ENCODE peak calls at places on chromosomes 16 and 17, in nine cellular contexts. X, F, Y, E, Z, W, P, S and C are unnamed samples.

GRCh38 chr17:51103451-51103850 is 17.2 kb downstream of the SPAG9 start:
- DNase-seq in E (no peak), X (no peak), Y (no peak), P (no peak), S (no peak), F (no peak), W (no peak), Z (no peak), C (no peak)

GRCh38 chr17:82153295-82153691 is 55.3 kb upstream of the FASN start:
- DNase-seq in S (no peak), F (no peak), X (no peak), E (no peak), Y (no peak), Z (no peak), W (no peak), P (no peak), C (no peak)

GRCh38 chr17:44007346-44008204 is 3.2 kb downstream of the NAGS start:
- DNase-seq in F (no peak), P (no peak), Y (no peak), S (no peak), W (no peak), Z (no peak), X (no peak), E (no peak), C (no peak)

GRCh38 chr17:36849871-36850348 is 87.4 kb upstream of the LHX1 start:
- DNase-seq in E (peak; percentile 31), P (no peak), Z (peak; percentile 14), F (peak; percentile 50), X (peak; percentile 44), Y (peak; percentile 30), W (peak; percentile 40), S (no peak), C (peak; percentile 34)

GRCh38 chr16:69286941-69287713 is 24.0 kb upstream of the VPS4A start:
- DNase-seq in E (no peak), F (peak; percentile 56), Y (peak; percentile 15), Z (peak; percentile 22), W (peak; percentile 54), S (peak; percentile 15), X (no peak), P (peak; percentile 15), C (no peak)

GRCh38 chr17:74380959-74381808 is 13.9 kb downstream of the GPR142 start:
- DNase-seq in W (no peak), Y (no peak), F (no peak), X (no peak), Z (no peak), S (no peak), E (no peak), P (no peak), C (no peak)

GRCh38 chr16:19008245-19008644 is 24.5 kb downstream of the TMC7 start:
- DNase-seq in E (no peak), S (no peak), Y (no peak), F (no peak), Z (no peak), X (peak; percentile 52), W (peak; percentile 25), P (no peak), C (peak; percentile 88)

GRCh38 chr17:78315355-78316114 is 44.3 kb downstream of the SOCS3 start:
- DNase-seq in Z (no peak), S (no peak), E (peak; percentile 42), Y (no peak), W (no peak), P (peak; percentile 21), X (peak; percentile 88), F (peak; percentile 87), C (peak; percentile 68)

GRCh38 chr17:41695954-41696720 is 7.5 kb downstream of the EIF1 start:
- DNase-seq in W (peak; percentile 91), Y (peak; percentile 61), F (peak; percentile 84), X (no peak), S (peak; percentile 28), E (peak; percentile 45), P (peak; percentile 70), Z (peak; percentile 76), C (no peak)

GRCh38 chr16:24009060-24009459 is 173.3 kb downstream of the PRKCB start:
- DNase-seq in Y (no peak), X (no peak), W (no peak), E (no peak), P (no peak), F (no peak), S (no peak), Z (no peak), C (no peak)

GRCh38 chr16:79064259-79064658 is 536.3 kb downstream of the MAF start:
- DNase-seq in X (no peak), P (no peak), F (no peak), Y (no peak), Z (no peak), W (no peak), S (no peak), E (no peak), C (no peak)

GRCh38 chr16:1084971-1085370 is 11.1 kb downstream of the C1QTNF8 start:
- DNase-seq in S (no peak), P (no peak), E (no peak), X (no peak), F (no peak), W (no peak), Z (no peak), Y (no peak), C (no peak)

GRCh38 chr17:8892338-8892690 is 24.8 kb upstream of the PIK3R6 start:
- DNase-seq in F (no peak), Z (no peak), E (no peak), P (no peak), W (no peak), S (no peak), X (no peak), Y (peak; percentile 29), C (no peak)

GRCh38 chr17:46063239-46063638 is 64.2 kb downstream of the STH start:
- DNase-seq in E (no peak), S (no peak), X (peak; percentile 74), Y (no peak), Z (no peak), W (no peak), P (no peak), F (no peak), C (no peak)

GRCh38 chr17:78899361-78900260 is 3.4 kb downstream of the CEP295NL start:
- DNase-seq in E (no peak), S (no peak), Y (no peak), X (no peak), F (peak; percentile 69), P (no peak), Z (no peak), W (peak; percentile 50), C (peak; percentile 85)

GRCh38 chr16:78742501-78743283 is 643.2 kb downstream of the WWOX start:
- DNase-seq in P (peak; percentile 64), Y (peak; percentile 47), X (no peak), F (no peak), W (no peak), S (no peak), E (peak; percentile 63), Z (peak; percentile 43), C (no peak)

GRCh38 chr17:17769869-17770361 is 66.9 kb downstream of the SREBF1 start:
- DNase-seq in S (no peak), X (no peak), Z (no peak), P (no peak), Y (no peak), W (no peak), F (no peak), E (no peak), C (no peak)

GRCh38 chr17:49556183-49556943 is 19.3 kb upstream of the NXPH3 start:
- DNase-seq in W (peak; percentile 88), E (peak; percentile 75), Y (peak; percentile 82), P (peak; percentile 70), F (peak; percentile 93), X (no peak), Z (peak; percentile 93), S (peak; percentile 55), C (peak; percentile 96)

GRCh38 chr16:4330277-4330882 is 14.5 kb downstream of the GLIS2 start:
- DNase-seq in F (peak; percentile 96), X (no peak), Z (peak; percentile 82), P (peak; percentile 55), S (no peak), Y (peak; percentile 84), E (peak; percentile 59), W (peak; percentile 81), C (peak; percentile 74)

GRCh38 chr16:66705790-66706505 is 9.4 kb upstream of the CMTM4 start:
- DNase-seq in P (no peak), Y (no peak), E (no peak), Z (no peak), W (no peak), F (no peak), S (no peak), X (no peak), C (peak; percentile 29)

GRCh38 chr16:56783332-56783731 is 53.4 kb downstream of the NUP93 start:
- DNase-seq in S (no peak), X (no peak), Z (no peak), W (no peak), E (no peak), P (no peak), Y (no peak), F (no peak), C (no peak)

GRCh38 chr17:73957564-73957963 is 245.9 kb upstream of the RPL38 start:
- DNase-seq in W (no peak), F (no peak), S (no peak), X (no peak), Z (no peak), P (no peak), E (no peak), Y (no peak), C (no peak)

GRCh38 chr17:17416400-17417360 is 60.1 kb upstream of the MED9 start:
- DNase-seq in P (no peak), W (no peak), Z (no peak), X (peak; percentile 57), F (peak; percentile 4), S (no peak), Y (no peak), E (no peak), C (no peak)

GRCh38 chr17:9768381-9768934 is 22.9 kb downstream of the DHRS7C start:
- DNase-seq in S (no peak), Y (peak; percentile 18), F (no peak), E (no peak), X (peak; percentile 9), P (no peak), Z (peak; percentile 50), W (peak; percentile 56), C (peak; percentile 18)

GRCh38 chr16:67552476-67552875 is 9.8 kb upstream of the CTCF start:
- DNase-seq in Z (no peak), E (no peak), P (no peak), W (no peak), Y (no peak), S (peak; percentile 62), X (no peak), F (no peak), C (peak; percentile 29)

GRCh38 chr17:72487731-72488325 is 367.0 kb downstream of the SOX9 start:
- DNase-seq in E (no peak), S (no peak), Z (no peak), X (no peak), F (no peak), W (no peak), P (no peak), Y (no peak), C (no peak)

GRCh38 chr17:18038149-18038850 is 668 bp downstream of the ATPAF2 start:
- DNase-seq in E (no peak), X (no peak), F (no peak), Y (no peak), W (no peak), P (no peak), S (no peak), Z (no peak), C (no peak)

GRCh38 chr16:1105888-1106620 is 10.0 kb upstream of the C1QTNF8 start:
- DNase-seq in X (peak; percentile 16), F (peak; percentile 91), W (peak; percentile 91), Y (peak; percentile 39), S (no peak), P (peak; percentile 17), Z (peak; percentile 90), E (peak; percentile 42), C (peak; percentile 74)